ENCODE peak calls at places on chromosomes 11 and 22, in eight cellular contexts. One of them, this sample, is unnamed.

GRCh38 chr11:26201411-26201810 is 130.5 kb upstream of the ANO3 start:
- DNase-seq in T-helper 17 cell: no peak
- DNase-seq in GM20000: no peak
- DNase-seq in Kasumi-1: no peak
- DNase-seq in activated naive CD8-positive, alpha-beta T cell treated with anti-CD3 and anti-CD28 coated beads, Interleukin-2, amount 50 U/mL, for 24 hours: no peak
- DNase-seq in KBM-7: no peak
- DNase-seq in iPS DF 19.7: no peak
- DNase-seq in NCI-H1092 treated with DMSO at 0.1 percent for 48 hours: no peak
- DNase-seq in this sample: no peak

GRCh38 chr22:37230673-37231405 is 13.2 kb downstream of the RAC2 start:
- DNase-seq in Kasumi-1: no peak
- DNase-seq in T-helper 17 cell: no peak
- DNase-seq in iPS DF 19.7: no peak
- DNase-seq in activated naive CD8-positive, alpha-beta T cell treated with anti-CD3 and anti-CD28 coated beads, Interleukin-2, amount 50 U/mL, for 24 hours: peak
- DNase-seq in GM20000: no peak
- DNase-seq in NCI-H1092 treated with DMSO at 0.1 percent for 48 hours: no peak
- DNase-seq in KBM-7: no peak
- DNase-seq in this sample: no peak

GRCh38 chr11:134668796-134669195 is 256.8 kb upstream of the B3GAT1 start:
- DNase-seq in GM20000: no peak
- DNase-seq in NCI-H1092 treated with DMSO at 0.1 percent for 48 hours: no peak
- DNase-seq in T-helper 17 cell: no peak
- DNase-seq in Kasumi-1: no peak
- DNase-seq in iPS DF 19.7: no peak
- DNase-seq in activated naive CD8-positive, alpha-beta T cell treated with anti-CD3 and anti-CD28 coated beads, Interleukin-2, amount 50 U/mL, for 24 hours: no peak
- DNase-seq in KBM-7: no peak
- DNase-seq in this sample: no peak

GRCh38 chr11:34458566-34458965 is 19.8 kb downstream of the CAT start:
- DNase-seq in NCI-H1092 treated with DMSO at 0.1 percent for 48 hours: no peak
- DNase-seq in activated naive CD8-positive, alpha-beta T cell treated with anti-CD3 and anti-CD28 coated beads, Interleukin-2, amount 50 U/mL, for 24 hours: no peak
- DNase-seq in T-helper 17 cell: no peak
- DNase-seq in GM20000: no peak
- DNase-seq in iPS DF 19.7: no peak
- DNase-seq in KBM-7: no peak
- DNase-seq in Kasumi-1: no peak
- DNase-seq in this sample: no peak

GRCh38 chr11:16341853-16342252 is 14.5 kb downstream of the SOX6 start:
- DNase-seq in activated naive CD8-positive, alpha-beta T cell treated with anti-CD3 and anti-CD28 coated beads, Interleukin-2, amount 50 U/mL, for 24 hours: no peak
- DNase-seq in Kasumi-1: no peak
- DNase-seq in GM20000: no peak
- DNase-seq in iPS DF 19.7: no peak
- DNase-seq in NCI-H1092 treated with DMSO at 0.1 percent for 48 hours: no peak
- DNase-seq in T-helper 17 cell: no peak
- DNase-seq in KBM-7: no peak
- DNase-seq in this sample: no peak

GRCh38 chr11:111362887-111363411 is 16.1 kb downstream of the POU2AF1 start:
- DNase-seq in activated naive CD8-positive, alpha-beta T cell treated with anti-CD3 and anti-CD28 coated beads, Interleukin-2, amount 50 U/mL, for 24 hours: no peak
- DNase-seq in GM20000: no peak
- DNase-seq in T-helper 17 cell: no peak
- DNase-seq in iPS DF 19.7: no peak
- DNase-seq in KBM-7: no peak
- DNase-seq in NCI-H1092 treated with DMSO at 0.1 percent for 48 hours: no peak
- DNase-seq in Kasumi-1: no peak
- DNase-seq in this sample: no peak

GRCh38 chr11:26847459-26847858 is 125.6 kb upstream of the SLC5A12 start:
- DNase-seq in KBM-7: no peak
- DNase-seq in activated naive CD8-positive, alpha-beta T cell treated with anti-CD3 and anti-CD28 coated beads, Interleukin-2, amount 50 U/mL, for 24 hours: no peak
- DNase-seq in NCI-H1092 treated with DMSO at 0.1 percent for 48 hours: no peak
- DNase-seq in GM20000: no peak
- DNase-seq in Kasumi-1: no peak
- DNase-seq in iPS DF 19.7: no peak
- DNase-seq in T-helper 17 cell: no peak
- DNase-seq in this sample: no peak

GRCh38 chr11:78208257-78209165 is 19.8 kb downstream of the USP35 start:
- DNase-seq in T-helper 17 cell: no peak
- DNase-seq in KBM-7: no peak
- DNase-seq in GM20000: no peak
- DNase-seq in activated naive CD8-positive, alpha-beta T cell treated with anti-CD3 and anti-CD28 coated beads, Interleukin-2, amount 50 U/mL, for 24 hours: no peak
- DNase-seq in NCI-H1092 treated with DMSO at 0.1 percent for 48 hours: no peak
- DNase-seq in Kasumi-1: no peak
- DNase-seq in iPS DF 19.7: no peak
- DNase-seq in this sample: no peak

GRCh38 chr22:38730411-38730871 is 24.7 kb downstream of the GTPBP1 start:
- DNase-seq in iPS DF 19.7: no peak
- DNase-seq in GM20000: no peak
- DNase-seq in Kasumi-1: no peak
- DNase-seq in activated naive CD8-positive, alpha-beta T cell treated with anti-CD3 and anti-CD28 coated beads, Interleukin-2, amount 50 U/mL, for 24 hours: no peak
- DNase-seq in KBM-7: no peak
- DNase-seq in NCI-H1092 treated with DMSO at 0.1 percent for 48 hours: no peak
- DNase-seq in T-helper 17 cell: no peak
- DNase-seq in this sample: no peak

GRCh38 chr11:72398058-72398758 is 36.1 kb downstream of the CLPB start:
- DNase-seq in NCI-H1092 treated with DMSO at 0.1 percent for 48 hours: no peak
- DNase-seq in iPS DF 19.7: no peak
- DNase-seq in Kasumi-1: no peak
- DNase-seq in T-helper 17 cell: no peak
- DNase-seq in KBM-7: no peak
- DNase-seq in activated naive CD8-positive, alpha-beta T cell treated with anti-CD3 and anti-CD28 coated beads, Interleukin-2, amount 50 U/mL, for 24 hours: no peak
- DNase-seq in GM20000: no peak
- DNase-seq in this sample: no peak

GRCh38 chr11:69513663-69514062 is 32.2 kb downstream of the LINC01488 start:
- DNase-seq in GM20000: no peak
- DNase-seq in KBM-7: no peak
- DNase-seq in Kasumi-1: no peak
- DNase-seq in NCI-H1092 treated with DMSO at 0.1 percent for 48 hours: no peak
- DNase-seq in activated naive CD8-positive, alpha-beta T cell treated with anti-CD3 and anti-CD28 coated beads, Interleukin-2, amount 50 U/mL, for 24 hours: no peak
- DNase-seq in T-helper 17 cell: no peak
- DNase-seq in iPS DF 19.7: no peak
- DNase-seq in this sample: no peak

GRCh38 chr11:45806937-45807791 is 2.2 kb downstream of the SLC35C1 start:
- DNase-seq in T-helper 17 cell: no peak
- DNase-seq in Kasumi-1: no peak
- DNase-seq in KBM-7: no peak
- DNase-seq in iPS DF 19.7: no peak
- DNase-seq in GM20000: no peak
- DNase-seq in activated naive CD8-positive, alpha-beta T cell treated with anti-CD3 and anti-CD28 coated beads, Interleukin-2, amount 50 U/mL, for 24 hours: no peak
- DNase-seq in NCI-H1092 treated with DMSO at 0.1 percent for 48 hours: no peak
- DNase-seq in this sample: no peak

GRCh38 chr11:1935156-1936071 is 11.7 kb upstream of the MRPL23 start:
- DNase-seq in iPS DF 19.7: no peak
- DNase-seq in T-helper 17 cell: no peak
- DNase-seq in Kasumi-1: no peak
- DNase-seq in NCI-H1092 treated with DMSO at 0.1 percent for 48 hours: no peak
- DNase-seq in KBM-7: no peak
- DNase-seq in GM20000: peak
- DNase-seq in activated naive CD8-positive, alpha-beta T cell treated with anti-CD3 and anti-CD28 coated beads, Interleukin-2, amount 50 U/mL, for 24 hours: no peak
- DNase-seq in this sample: no peak

GRCh38 chr11:46285594-46286033 is 8.2 kb downstream of the CREB3L1 start:
- DNase-seq in T-helper 17 cell: no peak
- DNase-seq in KBM-7: no peak
- DNase-seq in activated naive CD8-positive, alpha-beta T cell treated with anti-CD3 and anti-CD28 coated beads, Interleukin-2, amount 50 U/mL, for 24 hours: no peak
- DNase-seq in Kasumi-1: no peak
- DNase-seq in iPS DF 19.7: no peak
- DNase-seq in GM20000: no peak
- DNase-seq in NCI-H1092 treated with DMSO at 0.1 percent for 48 hours: peak
- DNase-seq in this sample: no peak

GRCh38 chr11:116513894-116514293 is 258.9 kb downstream of the BUD13 start:
- DNase-seq in T-helper 17 cell: no peak
- DNase-seq in NCI-H1092 treated with DMSO at 0.1 percent for 48 hours: no peak
- DNase-seq in activated naive CD8-positive, alpha-beta T cell treated with anti-CD3 and anti-CD28 coated beads, Interleukin-2, amount 50 U/mL, for 24 hours: peak
- DNase-seq in Kasumi-1: peak
- DNase-seq in KBM-7: peak
- DNase-seq in iPS DF 19.7: peak
- DNase-seq in GM20000: peak
- DNase-seq in this sample: no peak

GRCh38 chr11:40161855-40162410 is 1297.5 kb downstream of the LRRC4C start:
- DNase-seq in GM20000: no peak
- DNase-seq in T-helper 17 cell: no peak
- DNase-seq in NCI-H1092 treated with DMSO at 0.1 percent for 48 hours: no peak
- DNase-seq in iPS DF 19.7: no peak
- DNase-seq in Kasumi-1: no peak
- DNase-seq in KBM-7: no peak
- DNase-seq in activated naive CD8-positive, alpha-beta T cell treated with anti-CD3 and anti-CD28 coated beads, Interleukin-2, amount 50 U/mL, for 24 hours: no peak
- DNase-seq in this sample: no peak

GRCh38 chr11:132405728-132406127 is 1035.3 kb downstream of the NTM start:
- DNase-seq in activated naive CD8-positive, alpha-beta T cell treated with anti-CD3 and anti-CD28 coated beads, Interleukin-2, amount 50 U/mL, for 24 hours: no peak
- DNase-seq in NCI-H1092 treated with DMSO at 0.1 percent for 48 hours: peak
- DNase-seq in KBM-7: no peak
- DNase-seq in GM20000: no peak
- DNase-seq in iPS DF 19.7: peak
- DNase-seq in Kasumi-1: no peak
- DNase-seq in T-helper 17 cell: no peak
- DNase-seq in this sample: no peak

GRCh38 chr11:923691-924405 is 1.8 kb upstream of the AP2A2 start:
- DNase-seq in Kasumi-1: no peak
- DNase-seq in GM20000: no peak
- DNase-seq in KBM-7: no peak
- DNase-seq in T-helper 17 cell: no peak
- DNase-seq in NCI-H1092 treated with DMSO at 0.1 percent for 48 hours: no peak
- DNase-seq in activated naive CD8-positive, alpha-beta T cell treated with anti-CD3 and anti-CD28 coated beads, Interleukin-2, amount 50 U/mL, for 24 hours: no peak
- DNase-seq in iPS DF 19.7: no peak
- DNase-seq in this sample: no peak

GRCh38 chr11:46210133-46210636 is 67.3 kb upstream of the CREB3L1 start:
- DNase-seq in GM20000: peak
- DNase-seq in Kasumi-1: no peak
- DNase-seq in NCI-H1092 treated with DMSO at 0.1 percent for 48 hours: no peak
- DNase-seq in T-helper 17 cell: no peak
- DNase-seq in activated naive CD8-positive, alpha-beta T cell treated with anti-CD3 and anti-CD28 coated beads, Interleukin-2, amount 50 U/mL, for 24 hours: no peak
- DNase-seq in KBM-7: no peak
- DNase-seq in iPS DF 19.7: no peak
- DNase-seq in this sample: no peak

GRCh38 chr11:38256436-38256835 is 1658.4 kb upstream of the RAG2 start:
- DNase-seq in Kasumi-1: no peak
- DNase-seq in T-helper 17 cell: no peak
- DNase-seq in activated naive CD8-positive, alpha-beta T cell treated with anti-CD3 and anti-CD28 coated beads, Interleukin-2, amount 50 U/mL, for 24 hours: no peak
- DNase-seq in iPS DF 19.7: peak
- DNase-seq in NCI-H1092 treated with DMSO at 0.1 percent for 48 hours: no peak
- DNase-seq in KBM-7: no peak
- DNase-seq in GM20000: no peak
- DNase-seq in this sample: no peak

GRCh38 chr11:1048375-1049070 is 12.0 kb upstream of the MUC6 start:
- DNase-seq in Kasumi-1: no peak
- DNase-seq in GM20000: no peak
- DNase-seq in NCI-H1092 treated with DMSO at 0.1 percent for 48 hours: no peak
- DNase-seq in activated naive CD8-positive, alpha-beta T cell treated with anti-CD3 and anti-CD28 coated beads, Interleukin-2, amount 50 U/mL, for 24 hours: no peak
- DNase-seq in KBM-7: no peak
- DNase-seq in iPS DF 19.7: no peak
- DNase-seq in T-helper 17 cell: no peak
- DNase-seq in this sample: no peak

GRCh38 chr22:50184541-50185383 is 951 bp upstream of the TRABD start:
- DNase-seq in activated naive CD8-positive, alpha-beta T cell treated with anti-CD3 and anti-CD28 coated beads, Interleukin-2, amount 50 U/mL, for 24 hours: no peak
- DNase-seq in T-helper 17 cell: no peak
- DNase-seq in KBM-7: no peak
- DNase-seq in NCI-H1092 treated with DMSO at 0.1 percent for 48 hours: no peak
- DNase-seq in GM20000: no peak
- DNase-seq in iPS DF 19.7: no peak
- DNase-seq in Kasumi-1: no peak
- DNase-seq in this sample: no peak

GRCh38 chr22:43100223-43100622 is 10.3 kb upstream of the BIK start:
- DNase-seq in T-helper 17 cell: no peak
- DNase-seq in activated naive CD8-positive, alpha-beta T cell treated with anti-CD3 and anti-CD28 coated beads, Interleukin-2, amount 50 U/mL, for 24 hours: no peak
- DNase-seq in GM20000: no peak
- DNase-seq in KBM-7: no peak
- DNase-seq in iPS DF 19.7: no peak
- DNase-seq in Kasumi-1: no peak
- DNase-seq in NCI-H1092 treated with DMSO at 0.1 percent for 48 hours: no peak
- DNase-seq in this sample: no peak

GRCh38 chr11:128627666-128628342 is 40.4 kb upstream of the ETS1 start:
- DNase-seq in KBM-7: no peak
- DNase-seq in activated naive CD8-positive, alpha-beta T cell treated with anti-CD3 and anti-CD28 coated beads, Interleukin-2, amount 50 U/mL, for 24 hours: peak
- DNase-seq in GM20000: peak
- DNase-seq in iPS DF 19.7: no peak
- DNase-seq in NCI-H1092 treated with DMSO at 0.1 percent for 48 hours: no peak
- DNase-seq in T-helper 17 cell: no peak
- DNase-seq in Kasumi-1: no peak
- DNase-seq in this sample: no peak

GRCh38 chr11:76048763-76049162 is 157.5 kb downstream of the WNT11 start:
- DNase-seq in GM20000: no peak
- DNase-seq in NCI-H1092 treated with DMSO at 0.1 percent for 48 hours: no peak
- DNase-seq in Kasumi-1: peak
- DNase-seq in iPS DF 19.7: no peak
- DNase-seq in KBM-7: peak
- DNase-seq in T-helper 17 cell: no peak
- DNase-seq in activated naive CD8-positive, alpha-beta T cell treated with anti-CD3 and anti-CD28 coated beads, Interleukin-2, amount 50 U/mL, for 24 hours: no peak
- DNase-seq in this sample: no peak

GRCh38 chr22:17272511-17272991 is 53.3 kb upstream of the ADA2 start:
- DNase-seq in T-helper 17 cell: no peak
- DNase-seq in GM20000: no peak
- DNase-seq in KBM-7: no peak
- DNase-seq in Kasumi-1: no peak
- DNase-seq in activated naive CD8-positive, alpha-beta T cell treated with anti-CD3 and anti-CD28 coated beads, Interleukin-2, amount 50 U/mL, for 24 hours: no peak
- DNase-seq in iPS DF 19.7: no peak
- DNase-seq in NCI-H1092 treated with DMSO at 0.1 percent for 48 hours: no peak
- DNase-seq in this sample: no peak

GRCh38 chr11:64400096-64400495 is 41.1 kb downstream of the RPS6KA4 start:
- DNase-seq in activated naive CD8-positive, alpha-beta T cell treated with anti-CD3 and anti-CD28 coated beads, Interleukin-2, amount 50 U/mL, for 24 hours: no peak
- DNase-seq in GM20000: no peak
- DNase-seq in iPS DF 19.7: no peak
- DNase-seq in NCI-H1092 treated with DMSO at 0.1 percent for 48 hours: no peak
- DNase-seq in T-helper 17 cell: no peak
- DNase-seq in Kasumi-1: no peak
- DNase-seq in KBM-7: no peak
- DNase-seq in this sample: no peak

GRCh38 chr11:9664276-9665171 is 647 bp downstream of the SWAP70 start:
- DNase-seq in T-helper 17 cell: no peak
- DNase-seq in KBM-7: peak
- DNase-seq in activated naive CD8-positive, alpha-beta T cell treated with anti-CD3 and anti-CD28 coated beads, Interleukin-2, amount 50 U/mL, for 24 hours: peak
- DNase-seq in Kasumi-1: peak
- DNase-seq in GM20000: peak
- DNase-seq in NCI-H1092 treated with DMSO at 0.1 percent for 48 hours: no peak
- DNase-seq in iPS DF 19.7: no peak
- DNase-seq in this sample: peak

GRCh38 chr11:62573006-62573591 is 592 bp downstream of the EEF1G start:
- DNase-seq in iPS DF 19.7: no peak
- DNase-seq in T-helper 17 cell: no peak
- DNase-seq in activated naive CD8-positive, alpha-beta T cell treated with anti-CD3 and anti-CD28 coated beads, Interleukin-2, amount 50 U/mL, for 24 hours: no peak
- DNase-seq in Kasumi-1: peak
- DNase-seq in KBM-7: peak
- DNase-seq in NCI-H1092 treated with DMSO at 0.1 percent for 48 hours: peak
- DNase-seq in GM20000: no peak
- DNase-seq in this sample: peak

GRCh38 chr11:117058761-117059233 is 39.4 kb downstream of the SIK3 start:
- DNase-seq in T-helper 17 cell: no peak
- DNase-seq in iPS DF 19.7: no peak
- DNase-seq in NCI-H1092 treated with DMSO at 0.1 percent for 48 hours: no peak
- DNase-seq in activated naive CD8-positive, alpha-beta T cell treated with anti-CD3 and anti-CD28 coated beads, Interleukin-2, amount 50 U/mL, for 24 hours: no peak
- DNase-seq in KBM-7: no peak
- DNase-seq in Kasumi-1: no peak
- DNase-seq in GM20000: no peak
- DNase-seq in this sample: no peak

GRCh38 chr11:3835100-3835485 is 5.7 kb downstream of the RHOG start:
- DNase-seq in KBM-7: no peak
- DNase-seq in activated naive CD8-positive, alpha-beta T cell treated with anti-CD3 and anti-CD28 coated beads, Interleukin-2, amount 50 U/mL, for 24 hours: no peak
- DNase-seq in T-helper 17 cell: no peak
- DNase-seq in iPS DF 19.7: no peak
- DNase-seq in GM20000: no peak
- DNase-seq in Kasumi-1: peak
- DNase-seq in NCI-H1092 treated with DMSO at 0.1 percent for 48 hours: no peak
- DNase-seq in this sample: no peak

GRCh38 chr11:2580444-2581050 is 119.2 kb downstream of the KCNQ1OT1 start:
- DNase-seq in T-helper 17 cell: peak
- DNase-seq in activated naive CD8-positive, alpha-beta T cell treated with anti-CD3 and anti-CD28 coated beads, Interleukin-2, amount 50 U/mL, for 24 hours: peak
- DNase-seq in Kasumi-1: no peak
- DNase-seq in GM20000: no peak
- DNase-seq in iPS DF 19.7: no peak
- DNase-seq in KBM-7: no peak
- DNase-seq in NCI-H1092 treated with DMSO at 0.1 percent for 48 hours: no peak
- DNase-seq in this sample: no peak

GRCh38 chr11:9808943-9809342 is 145.1 kb downstream of the SWAP70 start:
- DNase-seq in activated naive CD8-positive, alpha-beta T cell treated with anti-CD3 and anti-CD28 coated beads, Interleukin-2, amount 50 U/mL, for 24 hours: no peak
- DNase-seq in GM20000: no peak
- DNase-seq in T-helper 17 cell: no peak
- DNase-seq in NCI-H1092 treated with DMSO at 0.1 percent for 48 hours: no peak
- DNase-seq in Kasumi-1: no peak
- DNase-seq in KBM-7: peak
- DNase-seq in iPS DF 19.7: no peak
- DNase-seq in this sample: no peak

GRCh38 chr11:72736452-72737069 is 15.6 kb downstream of the ARAP1 start:
- DNase-seq in KBM-7: peak
- DNase-seq in Kasumi-1: peak
- DNase-seq in iPS DF 19.7: no peak
- DNase-seq in NCI-H1092 treated with DMSO at 0.1 percent for 48 hours: no peak
- DNase-seq in T-helper 17 cell: no peak
- DNase-seq in GM20000: peak
- DNase-seq in activated naive CD8-positive, alpha-beta T cell treated with anti-CD3 and anti-CD28 coated beads, Interleukin-2, amount 50 U/mL, for 24 hours: peak
- DNase-seq in this sample: peak